ENCODE peak calls at places on chromosomes 16 and 17, in five cellular contexts. One of them, this sample, is unnamed.

GRCh38 chr16:68013440-68013839 is 2.3 kb downstream of the DPEP2NB start:
- DNase-seq in GM23338: no peak
- DNase-seq in stomach: no peak
- DNase-seq in AG10803: no peak
- DNase-seq in ascending aorta: no peak
- DNase-seq in this sample: no peak

GRCh38 chr17:2058521-2059124 is 3.7 kb downstream of the HIC1 start:
- DNase-seq in stomach: peak; percentile 88
- DNase-seq in ascending aorta: no peak
- DNase-seq in AG10803: no peak
- DNase-seq in GM23338: peak; percentile 82
- DNase-seq in this sample: no peak

GRCh38 chr16:87041732-87042131 is 275.5 kb downstream of the C16orf95 start:
- DNase-seq in ascending aorta: no peak
- DNase-seq in stomach: no peak
- DNase-seq in GM23338: no peak
- DNase-seq in AG10803: no peak
- DNase-seq in this sample: no peak

GRCh38 chr17:82006468-82007227 is 16.0 kb downstream of the CENPX start:
- DNase-seq in ascending aorta: no peak
- DNase-seq in AG10803: peak; percentile 43
- DNase-seq in GM23338: no peak
- DNase-seq in stomach: no peak
- DNase-seq in this sample: no peak

GRCh38 chr17:76642994-76643393 is 563 bp downstream of the ST6GALNAC1 start:
- DNase-seq in ascending aorta: no peak
- DNase-seq in AG10803: no peak
- DNase-seq in stomach: no peak
- DNase-seq in GM23338: no peak
- DNase-seq in this sample: no peak

GRCh38 chr16:52069866-52070265 is 477.1 kb downstream of the TOX3 start:
- DNase-seq in GM23338: peak; percentile 80
- DNase-seq in ascending aorta: no peak
- DNase-seq in AG10803: peak; percentile 26
- DNase-seq in stomach: no peak
- DNase-seq in this sample: no peak

GRCh38 chr17:49349535-49349934 is 12.5 kb downstream of the ZNF652 start:
- DNase-seq in ascending aorta: no peak
- DNase-seq in GM23338: no peak
- DNase-seq in AG10803: no peak
- DNase-seq in stomach: no peak
- DNase-seq in this sample: no peak

GRCh38 chr17:8701754-8702153 is 42.9 kb downstream of the CCDC42 start:
- DNase-seq in stomach: no peak
- DNase-seq in GM23338: no peak
- DNase-seq in ascending aorta: no peak
- DNase-seq in AG10803: no peak
- DNase-seq in this sample: no peak

GRCh38 chr17:81537856-81538555 is 9.8 kb downstream of the FSCN2 start:
- DNase-seq in ascending aorta: no peak
- DNase-seq in AG10803: no peak
- DNase-seq in GM23338: no peak
- DNase-seq in stomach: no peak
- DNase-seq in this sample: no peak

GRCh38 chr17:39979865-39980401 is 674 bp upstream of the PSMD3 start:
- DNase-seq in GM23338: peak; percentile 67
- DNase-seq in AG10803: no peak
- DNase-seq in ascending aorta: no peak
- DNase-seq in stomach: no peak
- DNase-seq in this sample: no peak

GRCh38 chr17:73126716-73127473 is 34.4 kb upstream of the SLC39A11 start:
- DNase-seq in stomach: no peak
- DNase-seq in GM23338: no peak
- DNase-seq in ascending aorta: no peak
- DNase-seq in AG10803: no peak
- DNase-seq in this sample: no peak

DNA sequence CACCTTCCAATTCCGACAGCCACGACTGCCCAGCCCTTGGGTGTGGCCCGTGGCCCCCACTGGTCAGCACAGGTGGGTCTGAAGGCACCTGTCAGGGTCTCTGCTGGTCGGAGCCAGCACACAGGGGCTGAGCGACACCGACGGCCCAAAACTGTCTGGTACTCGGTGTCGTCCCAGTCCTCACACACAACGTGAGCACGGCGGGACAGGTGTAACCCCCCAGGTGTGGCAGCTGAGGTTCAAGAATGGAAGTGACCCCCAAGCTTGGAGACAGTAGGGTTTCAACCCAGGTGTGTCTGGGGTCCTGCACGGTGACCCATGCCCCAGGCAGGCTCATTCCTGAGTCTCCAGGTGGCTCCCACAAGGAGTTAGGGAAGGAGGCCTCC is 1.0 kb downstream of the GALNS start:
- DNase-seq in stomach: no peak
- DNase-seq in ascending aorta: no peak
- DNase-seq in AG10803: no peak
- DNase-seq in GM23338: no peak
- DNase-seq in this sample: no peak
- H3K4me3 ChIP-seq in stomach: peak overlapping the region; percentile 98
- H3K4me3 ChIP-seq in ascending aorta: peak overlapping the region; percentile 87
- H3K4me3 ChIP-seq in AG10803: peak overlapping the region; percentile 72
- H3K4me3 ChIP-seq in GM23338: peak overlapping the region; percentile 71
- H3K4me3 ChIP-seq in this sample: peak overlapping the region; percentile 71

DNA sequence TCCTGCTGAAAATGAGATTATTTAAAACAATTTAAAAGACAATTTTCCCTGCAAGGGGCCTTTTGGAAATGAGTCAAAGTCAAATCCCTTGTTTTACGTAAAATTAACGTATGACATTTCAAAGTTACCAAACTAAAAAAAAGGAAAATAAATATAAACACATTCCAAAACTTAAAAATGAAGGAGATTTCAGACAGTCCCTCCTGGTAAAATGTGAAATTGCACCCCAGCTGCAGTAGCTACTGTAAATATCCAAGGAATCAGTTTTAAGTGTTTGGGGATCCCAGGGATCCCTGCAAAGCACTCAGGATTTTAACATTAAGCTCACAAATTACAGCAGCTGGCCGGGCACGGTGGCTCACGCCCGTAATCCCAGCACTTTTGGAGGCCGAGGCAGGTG is 63.3 kb downstream of the NXN start:
- DNase-seq in GM23338: no peak
- DNase-seq in stomach: no peak
- DNase-seq in ascending aorta: no peak
- DNase-seq in AG10803: no peak
- DNase-seq in this sample: no peak
- TF ChIP-seq CTCF in GM23338: no peak
- TF ChIP-seq CTCF in stomach: no peak
- TF ChIP-seq CTCF in ascending aorta: no peak
- TF ChIP-seq CTCF in AG10803: peak; percentile 27
- TF ChIP-seq CTCF in this sample: no peak

GRCh38 chr17:28985950-28986713 is 19.7 kb downstream of the SEZ6 start:
- DNase-seq in stomach: no peak
- DNase-seq in ascending aorta: no peak
- DNase-seq in GM23338: peak; percentile 86
- DNase-seq in AG10803: no peak
- DNase-seq in this sample: no peak
- H3K4me3 ChIP-seq in stomach: no peak overlapping the region
- H3K4me3 ChIP-seq in ascending aorta: no peak overlapping the region
- H3K4me3 ChIP-seq in GM23338: peak overlapping the region; percentile 56
- H3K4me3 ChIP-seq in AG10803: no peak overlapping the region
- H3K4me3 ChIP-seq in this sample: no peak overlapping the region

DNA sequence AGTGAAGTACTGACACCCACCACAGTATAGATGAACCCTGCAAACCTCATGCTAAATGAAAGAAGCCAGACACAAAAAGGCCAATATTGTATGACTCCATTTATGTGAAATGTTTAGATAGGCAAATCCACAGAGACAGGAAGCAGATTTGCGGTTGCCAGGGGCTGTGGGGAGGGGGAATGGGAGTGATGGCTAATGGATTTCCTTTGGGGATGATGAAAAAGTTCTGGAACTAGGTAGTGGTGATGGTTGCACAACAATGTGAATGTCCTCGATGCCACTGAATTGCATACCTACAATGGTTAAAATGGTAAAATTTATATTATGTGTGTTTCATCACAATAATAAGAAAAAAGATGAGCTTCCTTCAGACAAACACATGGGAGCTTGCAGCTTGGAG is 28.4 kb upstream of the WFIKKN2 start:
- DNase-seq in ascending aorta: no peak
- DNase-seq in GM23338: no peak
- DNase-seq in stomach: no peak
- DNase-seq in AG10803: no peak
- DNase-seq in this sample: no peak
- TF ChIP-seq CTCF in ascending aorta: no peak
- TF ChIP-seq CTCF in GM23338: no peak
- TF ChIP-seq CTCF in stomach: no peak
- TF ChIP-seq CTCF in AG10803: no peak
- TF ChIP-seq CTCF in this sample: no peak

GRCh38 chr17:55576237-55576998 is 65.2 kb upstream of the SMIM36 start:
- DNase-seq in ascending aorta: no peak
- DNase-seq in GM23338: no peak
- DNase-seq in AG10803: peak; percentile 67
- DNase-seq in stomach: no peak
- DNase-seq in this sample: no peak
- H3K4me3 ChIP-seq in ascending aorta: peak overlapping the region; percentile 49
- H3K4me3 ChIP-seq in GM23338: no peak overlapping the region
- H3K4me3 ChIP-seq in AG10803: peak overlapping the region; percentile 54
- H3K4me3 ChIP-seq in stomach: no peak overlapping the region
- H3K4me3 ChIP-seq in this sample: no peak overlapping the region

This sample was measured in AG09309.